ENCODE peak calls at places on chromosomes 13 and 19, in six cellular contexts. One of them, this sample, is unnamed.

GRCh38 chr13:82439159-82439904 is 1442.9 kb downstream of the SLITRK1 start:
- DNase-seq in activated CD4-positive, alpha-beta T cell treated with anti-CD3 and anti-CD28 coated beads, Interleukin-2, amount 10 ng/mL, durations not matched to agents 7 days and 5 days: no peak
- DNase-seq in fibroblast of the conjunctiva: no peak
- DNase-seq in tibial nerve: no peak
- DNase-seq in HS-27A: no peak
- DNase-seq in SK-N-DZ: no peak
- DNase-seq in this sample: no peak

GRCh38 chr19:4337906-4338440 is 654 bp downstream of the STAP2 start:
- DNase-seq in activated CD4-positive, alpha-beta T cell treated with anti-CD3 and anti-CD28 coated beads, Interleukin-2, amount 10 ng/mL, durations not matched to agents 7 days and 5 days: no peak
- DNase-seq in SK-N-DZ: no peak
- DNase-seq in fibroblast of the conjunctiva: no peak
- DNase-seq in HS-27A: no peak
- DNase-seq in tibial nerve: no peak
- DNase-seq in this sample: no peak

GRCh38 chr19:11849264-11849615 is 714 bp downstream of the ZNF439 start:
- DNase-seq in SK-N-DZ: no peak
- DNase-seq in tibial nerve: no peak
- DNase-seq in HS-27A: no peak
- DNase-seq in fibroblast of the conjunctiva: no peak
- DNase-seq in activated CD4-positive, alpha-beta T cell treated with anti-CD3 and anti-CD28 coated beads, Interleukin-2, amount 10 ng/mL, durations not matched to agents 7 days and 5 days: peak
- DNase-seq in this sample: no peak

GRCh38 chr13:73096173-73097117 is 37.6 kb downstream of the KLF5 start:
- DNase-seq in activated CD4-positive, alpha-beta T cell treated with anti-CD3 and anti-CD28 coated beads, Interleukin-2, amount 10 ng/mL, durations not matched to agents 7 days and 5 days: no peak
- DNase-seq in fibroblast of the conjunctiva: no peak
- DNase-seq in tibial nerve: no peak
- DNase-seq in HS-27A: peak
- DNase-seq in SK-N-DZ: no peak
- DNase-seq in this sample: no peak

GRCh38 chr13:65638572-65639168 is 1591.5 kb downstream of the PCDH9 start:
- DNase-seq in HS-27A: peak
- DNase-seq in fibroblast of the conjunctiva: peak
- DNase-seq in tibial nerve: no peak
- DNase-seq in SK-N-DZ: peak
- DNase-seq in activated CD4-positive, alpha-beta T cell treated with anti-CD3 and anti-CD28 coated beads, Interleukin-2, amount 10 ng/mL, durations not matched to agents 7 days and 5 days: no peak
- DNase-seq in this sample: peak

GRCh38 chr13:100438059-100438788 is 150.4 kb downstream of the GGACT start:
- DNase-seq in tibial nerve: no peak
- DNase-seq in fibroblast of the conjunctiva: no peak
- DNase-seq in activated CD4-positive, alpha-beta T cell treated with anti-CD3 and anti-CD28 coated beads, Interleukin-2, amount 10 ng/mL, durations not matched to agents 7 days and 5 days: no peak
- DNase-seq in SK-N-DZ: no peak
- DNase-seq in HS-27A: no peak
- DNase-seq in this sample: no peak

GRCh38 chr19:4360081-4360569 is 16.8 kb downstream of the MPND start:
- DNase-seq in tibial nerve: no peak
- DNase-seq in SK-N-DZ: no peak
- DNase-seq in fibroblast of the conjunctiva: no peak
- DNase-seq in activated CD4-positive, alpha-beta T cell treated with anti-CD3 and anti-CD28 coated beads, Interleukin-2, amount 10 ng/mL, durations not matched to agents 7 days and 5 days: no peak
- DNase-seq in HS-27A: no peak
- DNase-seq in this sample: no peak

GRCh38 chr13:96141032-96141431 is 51.1 kb downstream of the HS6ST3 start:
- DNase-seq in activated CD4-positive, alpha-beta T cell treated with anti-CD3 and anti-CD28 coated beads, Interleukin-2, amount 10 ng/mL, durations not matched to agents 7 days and 5 days: no peak
- DNase-seq in HS-27A: no peak
- DNase-seq in tibial nerve: no peak
- DNase-seq in SK-N-DZ: peak
- DNase-seq in fibroblast of the conjunctiva: peak
- DNase-seq in this sample: no peak

GRCh38 chr19:19606021-19606420 is 12.5 kb downstream of the PBX4 start:
- DNase-seq in activated CD4-positive, alpha-beta T cell treated with anti-CD3 and anti-CD28 coated beads, Interleukin-2, amount 10 ng/mL, durations not matched to agents 7 days and 5 days: peak
- DNase-seq in HS-27A: no peak
- DNase-seq in SK-N-DZ: no peak
- DNase-seq in tibial nerve: no peak
- DNase-seq in fibroblast of the conjunctiva: no peak
- DNase-seq in this sample: no peak